ENCODE peak calls at places on chromosomes 3 and 15, in seven cellular contexts. O is astrocyte of the spinal cord, Z is right atrium auricular region, Q is K562, Y is transverse colon, A is gastrocnemius medialis, R is astrocyte. K is an unnamed sample.

GRCh38 chr3:183490653-183491052 is 62.2 kb upstream of the MCF2L2 start:
- DNase-seq in O (peak), Z (no peak), Q (peak), Y (peak), A (no peak), R (peak), K (no peak)

GRCh38 chr15:101378879-101379278 is 83.8 kb upstream of the SNRPA1 start:
- DNase-seq in O (no peak), Z (no peak), Q (no peak), Y (no peak), A (no peak), R (no peak), K (no peak)

GRCh38 chr3:49015765-49016164 is 2.6 kb downstream of the DALRD3 start:
- DNase-seq in O (no peak), Z (no peak), Q (no peak), Y (no peak), A (no peak), R (no peak), K (no peak)

GRCh38 chr15:60000113-60000823 is 3.8 kb upstream of the FOXB1 start:
- DNase-seq in O (no peak), Z (no peak), Q (no peak), Y (no peak), A (no peak), R (no peak), K (no peak)

GRCh38 chr3:63768415-63768814 is 50.7 kb upstream of the C3orf49 start:
- DNase-seq in O (no peak), Z (no peak), Q (no peak), Y (peak), A (no peak), R (no peak), K (no peak)

GRCh38 chr3:43867673-43868072 is 176.9 kb downstream of the ABHD5 start:
- DNase-seq in O (peak), Z (no peak), Q (no peak), Y (no peak), A (no peak), R (peak), K (peak)

GRCh38 chr15:59174846-59175831 is 31.5 kb upstream of the LDHAL6B start:
- DNase-seq in O (peak), Z (peak), Q (peak), Y (peak), A (no peak), R (peak), K (peak)

GRCh38 chr3:184379375-184380209 is at the start of gene CHRD:
- DNase-seq in O (no peak), Z (no peak), Q (no peak), Y (no peak), A (no peak), R (no peak), K (no peak)

GRCh38 chr15:45442497-45443135 is 64.3 kb upstream of the GATM start:
- DNase-seq in O (peak), Z (peak), Q (no peak), Y (no peak), A (no peak), R (peak), K (peak)

GRCh38 chr3:70996082-70996481 is 587.4 kb downstream of the FOXP1 start:
- DNase-seq in O (no peak), Z (no peak), Q (no peak), Y (no peak), A (no peak), R (no peak), K (no peak)

GRCh38 chr3:102736961-102737304 is 302.1 kb downstream of the ZPLD1 start:
- DNase-seq in O (no peak), Z (no peak), Q (no peak), Y (no peak), A (no peak), R (no peak), K (no peak)

GRCh38 chr3:96007650-96008195 is 806.7 kb upstream of the EPHA6 start:
- DNase-seq in O (no peak), Z (no peak), Q (no peak), Y (no peak), A (no peak), R (no peak), K (no peak)

GRCh38 chr3:72663429-72663828 is 184.8 kb downstream of the SHQ1 start:
- DNase-seq in O (no peak), Z (no peak), Q (no peak), Y (no peak), A (no peak), R (no peak), K (peak)

GRCh38 chr3:55648591-55649318 is 161.6 kb upstream of the WNT5A start:
- DNase-seq in O (no peak), Z (no peak), Q (no peak), Y (no peak), A (no peak), R (no peak), K (no peak)

GRCh38 chr15:67508367-67508766 is 12.6 kb upstream of the C15orf61 start:
- DNase-seq in O (no peak), Z (no peak), Q (no peak), Y (no peak), A (no peak), R (no peak), K (no peak)

GRCh38 chr15:90496791-90497190 is 32.9 kb upstream of the CRTC3 start:
- DNase-seq in O (no peak), Z (no peak), Q (no peak), Y (no peak), A (no peak), R (no peak), K (peak)

GRCh38 chr3:181103605-181104004 is 114.1 kb upstream of the DNAJC19 start:
- DNase-seq in O (no peak), Z (no peak), Q (peak), Y (no peak), A (no peak), R (no peak), K (no peak)

GRCh38 chr3:126390201-126390600 is 4.5 kb upstream of the CFAP100 start:
- DNase-seq in O (no peak), Z (no peak), Q (no peak), Y (no peak), A (no peak), R (no peak), K (no peak)

GRCh38 chr3:5428607-5429516 is 241.4 kb downstream of the EDEM1 start:
- DNase-seq in O (peak), Z (no peak), Q (peak), Y (no peak), A (no peak), R (peak), K (peak)

GRCh38 chr3:97074546-97074945 is 260.2 kb downstream of the EPHA6 start:
- DNase-seq in O (no peak), Z (no peak), Q (no peak), Y (no peak), A (no peak), R (no peak), K (no peak)

GRCh38 chr3:189824629-189825312 is 193.6 kb downstream of the TP63 start:
- DNase-seq in O (peak), Z (no peak), Q (no peak), Y (no peak), A (no peak), R (peak), K (peak)

GRCh38 chr15:66876423-66876730 is 174.3 kb downstream of the SMAD6 start:
- DNase-seq in O (no peak), Z (no peak), Q (peak), Y (no peak), A (no peak), R (no peak), K (no peak)

GRCh38 chr3:52350981-52351761 is 35.1 kb downstream of the DNAH1 start:
- DNase-seq in O (no peak), Z (no peak), Q (no peak), Y (no peak), A (no peak), R (no peak), K (no peak)

GRCh38 chr15:82850731-82851130 is 41.3 kb downstream of the WHAMM start:
- DNase-seq in O (no peak), Z (peak), Q (no peak), Y (no peak), A (no peak), R (no peak), K (no peak)

GRCh38 chr15:91890614-91891013 is 37.1 kb downstream of the SLCO3A1 start:
- DNase-seq in O (peak), Z (no peak), Q (no peak), Y (no peak), A (no peak), R (peak), K (no peak)

GRCh38 chr3:48856469-48856868 is 8.8 kb upstream of the PRKAR2A start:
- DNase-seq in O (no peak), Z (no peak), Q (no peak), Y (peak), A (no peak), R (no peak), K (no peak)

GRCh38 chr3:103365467-103365866 is 930.7 kb downstream of the ZPLD1 start:
- DNase-seq in O (no peak), Z (no peak), Q (no peak), Y (no peak), A (no peak), R (no peak), K (no peak)

GRCh38 chr3:131630117-131630516 is 127.3 kb upstream of the MRPL3 start:
- DNase-seq in O (peak), Z (no peak), Q (no peak), Y (no peak), A (no peak), R (no peak), K (peak)

GRCh38 chr15:49604625-49605409 is 15.8 kb downstream of the FAM227B start:
- DNase-seq in O (no peak), Z (no peak), Q (no peak), Y (no peak), A (no peak), R (no peak), K (no peak)

GRCh38 chr15:101068961-101069734 is 150.0 kb downstream of the LRRK1 start:
- DNase-seq in O (peak), Z (no peak), Q (no peak), Y (no peak), A (no peak), R (peak), K (peak)

GRCh38 chr15:80801891-80802680 is 22.9 kb downstream of the CEMIP start:
- DNase-seq in O (no peak), Z (no peak), Q (no peak), Y (peak), A (no peak), R (peak), K (no peak)

GRCh38 chr3:36957072-36957471 is 12.2 kb upstream of the TRANK1 start:
- DNase-seq in O (no peak), Z (no peak), Q (peak), Y (no peak), A (no peak), R (no peak), K (no peak)

GRCh38 chr3:181913254-181913653 is 201.5 kb downstream of the SOX2 start:
- DNase-seq in O (no peak), Z (no peak), Q (no peak), Y (no peak), A (no peak), R (peak), K (no peak)

GRCh38 chr3:139772539-139773500 is 95.0 kb upstream of the NMNAT3 start:
- DNase-seq in O (peak), Z (no peak), Q (no peak), Y (no peak), A (no peak), R (peak), K (peak)
- TF ChIP-seq CTCF in O (peak), Z (no peak), Q (no peak), Y (no peak), A (no peak), R (peak), K (no peak)

GRCh38 chr15:57708047-57708446 is 1.5 kb downstream of the POLR2M start:
- DNase-seq in O (peak), Z (no peak), Q (peak), Y (no peak), A (no peak), R (peak), K (no peak)
- H3K4me3 ChIP-seq in O (peak), Z (peak), Q (peak), Y (peak), A (peak), R (peak), K (peak)

GRCh38 chr15:89141885-89142284 is 53.6 kb downstream of the ABHD2 start:
- DNase-seq in O (no peak), Z (no peak), Q (no peak), Y (no peak), A (no peak), R (no peak), K (no peak)

GRCh38 chr15:89140595-89140994 is 52.3 kb downstream of the ABHD2 start:
- DNase-seq in O (no peak), Z (no peak), Q (no peak), Y (no peak), A (no peak), R (no peak), K (no peak)

GRCh38 chr15:89138999-89139612 is 50.9 kb downstream of the ABHD2 start:
- DNase-seq in O (no peak), Z (no peak), Q (no peak), Y (no peak), A (no peak), R (peak), K (no peak)

GRCh38 chr15:89137926-89138325 is 49.7 kb downstream of the ABHD2 start:
- DNase-seq in O (no peak), Z (no peak), Q (no peak), Y (no peak), A (no peak), R (no peak), K (no peak)

DNA sequence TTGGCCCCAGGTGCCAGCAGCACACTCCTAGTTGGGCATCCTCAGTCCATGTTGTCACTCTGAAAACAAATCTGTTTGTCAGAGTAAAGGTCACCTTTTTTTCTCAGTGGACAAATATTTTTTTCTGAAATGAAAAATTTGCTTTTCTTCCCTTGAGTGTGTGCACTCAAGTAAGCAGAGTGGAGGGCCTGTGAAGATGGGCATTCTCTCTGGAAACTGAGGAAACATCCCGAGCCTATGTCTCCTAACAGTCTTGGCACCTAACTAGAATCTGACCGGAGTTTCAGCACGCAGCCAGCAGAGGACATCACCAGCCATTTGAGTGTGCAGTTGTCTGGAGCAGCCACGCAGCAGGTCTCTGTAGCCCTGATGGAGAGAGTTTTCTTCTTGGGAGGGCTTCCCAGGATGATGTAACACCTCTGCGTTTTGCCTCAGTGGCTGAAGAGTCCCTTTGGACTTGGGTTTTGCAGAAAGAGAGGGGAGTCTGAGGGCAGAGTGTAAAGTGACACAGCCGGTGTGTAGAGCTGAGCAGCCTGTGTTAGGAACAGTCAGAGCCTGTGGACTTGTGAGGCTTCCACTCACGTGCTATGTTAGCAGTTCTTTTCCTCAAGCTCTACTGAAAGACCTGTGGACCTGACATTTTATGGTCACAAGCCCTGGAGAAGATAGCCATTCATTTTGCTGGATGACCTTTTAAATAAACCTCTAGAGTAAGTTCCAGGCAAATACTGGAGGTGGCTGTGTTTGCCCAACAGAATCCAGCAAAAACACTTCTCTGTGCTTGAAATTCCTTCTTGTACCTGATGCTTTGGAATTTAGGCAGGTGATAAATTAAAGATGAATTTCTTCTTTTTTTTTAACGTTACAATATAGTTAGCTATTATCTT is 51.6 kb downstream of the ABHD2 start:
- DNase-seq in O (peak), Z (no peak), Q (no peak), Y (no peak), A (no peak), R (no peak), K (peak)
- TF ChIP-seq CTCF in O (peak), Z (peak), Q (no peak), Y (no peak), A (peak), R (no peak), K (peak)

GRCh38 chr3:129599607-129600006 is 6.9 kb downstream of the PLXND1 start:
- DNase-seq in O (peak), Z (peak), Q (peak), Y (peak), A (no peak), R (peak), K (peak)
- H3K4me3 ChIP-seq in O (no peak), Z (peak), Q (no peak), Y (no peak), A (no peak), R (peak), K (no peak)

GRCh38 chr3:10473581-10474438 is 31.6 kb downstream of the ATP2B2 start:
- DNase-seq in O (no peak), Z (no peak), Q (no peak), Y (no peak), A (no peak), R (no peak), K (no peak)
- TF ChIP-seq CTCF in O (no peak), Z (no peak), Q (no peak), Y (no peak), A (no peak), R (no peak), K (no peak)

DNA sequence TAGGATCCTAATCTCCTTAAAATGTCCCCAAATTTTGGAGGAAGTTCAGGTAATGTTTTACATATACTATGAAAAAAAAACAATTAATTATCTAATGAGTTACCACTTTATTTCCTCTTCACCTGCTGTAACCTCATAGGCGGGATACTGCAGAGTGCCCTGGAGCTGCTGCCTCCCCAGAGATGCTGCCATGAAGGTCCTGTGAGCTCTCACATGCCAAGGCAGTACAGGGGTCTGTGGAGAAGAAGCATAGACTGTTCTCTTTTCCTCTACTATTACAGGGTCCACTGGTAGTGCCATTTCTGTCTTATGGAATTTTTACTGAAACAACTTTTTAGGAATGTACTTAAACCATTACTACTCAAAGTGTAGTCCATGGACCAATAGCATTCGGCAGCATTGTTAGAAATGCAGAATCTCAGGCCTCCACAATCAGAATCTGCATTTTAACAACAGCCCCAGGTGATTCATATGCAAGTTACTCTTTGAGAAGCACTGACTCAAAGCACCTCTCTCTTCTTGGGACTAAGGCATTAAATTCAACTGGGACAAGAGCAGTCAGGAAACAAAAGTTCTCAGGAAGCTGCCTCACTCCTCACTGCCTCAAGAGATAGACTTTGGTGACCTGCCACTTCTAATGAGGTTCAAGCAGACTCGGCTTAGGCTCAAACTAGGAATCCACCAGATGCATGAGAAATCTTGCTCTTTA is 30.3 kb upstream of the CPOX start:
- DNase-seq in O (no peak), Z (no peak), Q (no peak), Y (no peak), A (no peak), R (no peak), K (no peak)
- H3K4me3 ChIP-seq in O (no peak), Z (no peak), Q (no peak), Y (no peak), A (no peak), R (no peak), K (no peak)

GRCh38 chr15:62549345-62549970 is 384.4 kb upstream of the C2CD4B start:
- DNase-seq in O (peak), Z (no peak), Q (peak), Y (peak), A (no peak), R (no peak), K (no peak)
- TF ChIP-seq CTCF in O (peak), Z (peak), Q (peak), Y (peak), A (peak), R (peak), K (peak)